ENCODE peak calls at places on chromosomes 16 and 17, in seven cellular contexts. M is stomach, Q is A549, T is heart left ventricle, K is endodermal cell, Z is psoas muscle, I is H9. Y is an unnamed sample.

GRCh38 chr17:3903881-3904286 is 11.0 kb upstream of the CAMKK1 start:
- DNase-seq in M (no peak), Q (no peak), T (no peak), K (peak; percentile 79), Z (no peak), I (no peak), Y (no peak)

GRCh38 chr17:45784583-45785372 is 658 bp downstream of the CRHR1 start:
- DNase-seq in M (peak; percentile 49), Q (peak; percentile 54), T (no peak), K (peak; percentile 86), Z (peak; percentile 26), I (peak; percentile 65), Y (no peak)

GRCh38 chr17:58965221-58965620 is 141.5 kb downstream of the TRIM37 start:
- DNase-seq in M (no peak), Q (no peak), T (no peak), K (no peak), Z (no peak), I (no peak), Y (peak; percentile 37)

GRCh38 chr17:82973456-82974135 is 105.8 kb upstream of the METRNL start:
- DNase-seq in M (no peak), Q (no peak), T (no peak), K (peak; percentile 44), Z (no peak), I (peak; percentile 22), Y (no peak)

GRCh38 chr17:64066709-64067108 is 46.3 kb upstream of the ICAM2 start:
- DNase-seq in M (no peak), Q (no peak), T (no peak), K (no peak), Z (no peak), I (no peak), Y (no peak)

GRCh38 chr17:63694229-63694973 is 5.5 kb downstream of the LIMD2 start:
- DNase-seq in M (no peak), Q (no peak), T (no peak), K (peak; percentile 80), Z (no peak), I (peak; percentile 71), Y (no peak)

GRCh38 chr16:75471723-75472634 is 7.5 kb upstream of the TMEM170A start:
- DNase-seq in M (peak; percentile 59), Q (peak; percentile 88), T (peak; percentile 54), K (peak; percentile 78), Z (no peak), I (peak; percentile 62), Y (no peak)

GRCh38 chr16:88713054-88713453 is 6.8 kb downstream of the CTU2 start:
- DNase-seq in M (no peak), Q (no peak), T (no peak), K (no peak), Z (no peak), I (no peak), Y (no peak)

GRCh38 chr17:5410594-5411272 is 8.7 kb downstream of the NUP88 start:
- DNase-seq in M (no peak), Q (no peak), T (no peak), K (no peak), Z (no peak), I (no peak), Y (no peak)

GRCh38 chr17:80145076-80146075 is 1.6 kb downstream of the EIF4A3 start:
- DNase-seq in M (no peak), Q (no peak), T (no peak), K (no peak), Z (no peak), I (no peak), Y (no peak)
- H3K27ac ChIP-seq in M (peak overlapping the region; percentile 99), Q (peak overlapping the region; percentile 92), T (peak overlapping the region; percentile 99), K (no peak overlapping the region), Z (no peak overlapping the region), I (no peak overlapping the region), Y (peak overlapping the region; percentile 96)

GRCh38 chr17:65918450-65918849 is 273.5 kb downstream of the CEP112 start:
- DNase-seq in M (no peak), Q (no peak), T (no peak), K (no peak), Z (no peak), I (no peak), Y (no peak)

GRCh38 chr17:65917560-65917959 is 274.4 kb downstream of the CEP112 start:
- DNase-seq in M (no peak), Q (no peak), T (no peak), K (no peak), Z (no peak), I (no peak), Y (no peak)

GRCh38 chr17:65916425-65916824 is 275.5 kb downstream of the CEP112 start:
- DNase-seq in M (no peak), Q (no peak), T (no peak), K (no peak), Z (no peak), I (no peak), Y (no peak)

GRCh38 chr17:65910836-65911235 is 281.1 kb downstream of the CEP112 start:
- DNase-seq in M (no peak), Q (no peak), T (no peak), K (no peak), Z (no peak), I (no peak), Y (no peak)

DNA sequence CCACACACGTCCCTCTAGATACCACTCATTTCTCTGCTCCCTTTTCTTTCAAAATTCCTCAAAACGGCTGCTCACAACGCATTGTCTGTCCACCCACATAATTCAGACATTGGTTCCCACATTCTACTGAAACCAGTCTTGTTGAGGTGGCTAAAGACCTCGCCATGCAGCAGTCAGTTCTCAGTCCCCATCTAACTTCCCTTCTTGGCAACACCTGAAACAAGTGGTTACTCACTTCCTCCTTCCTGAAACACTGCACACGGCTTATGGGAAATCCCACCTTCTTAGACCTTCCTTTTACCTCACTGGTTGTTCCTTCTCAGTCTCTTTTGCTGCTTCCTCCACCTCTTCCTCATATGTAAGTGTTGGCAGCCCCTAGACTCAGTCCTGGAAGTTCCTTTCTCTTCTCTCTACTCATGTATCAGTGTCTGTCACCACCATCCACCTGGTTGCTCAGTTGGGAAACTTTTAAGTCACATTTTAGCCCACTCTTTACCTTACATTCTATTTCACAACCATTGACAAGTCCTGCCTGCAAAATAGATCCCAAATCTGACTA is 277.1 kb downstream of the CEP112 start:
- DNase-seq in M (no peak), Q (no peak), T (no peak), K (no peak), Z (no peak), I (no peak), Y (no peak)
- H3K27ac ChIP-seq in M (no peak overlapping the region), Q (no peak overlapping the region), T (no peak overlapping the region), K (no peak overlapping the region), Z (no peak overlapping the region), I (no peak overlapping the region), Y (no peak overlapping the region)

GRCh38 chr17:12489307-12489706 is 176.4 kb upstream of the MYOCD start:
- DNase-seq in M (no peak), Q (no peak), T (no peak), K (no peak), Z (no peak), I (no peak), Y (no peak)

DNA sequence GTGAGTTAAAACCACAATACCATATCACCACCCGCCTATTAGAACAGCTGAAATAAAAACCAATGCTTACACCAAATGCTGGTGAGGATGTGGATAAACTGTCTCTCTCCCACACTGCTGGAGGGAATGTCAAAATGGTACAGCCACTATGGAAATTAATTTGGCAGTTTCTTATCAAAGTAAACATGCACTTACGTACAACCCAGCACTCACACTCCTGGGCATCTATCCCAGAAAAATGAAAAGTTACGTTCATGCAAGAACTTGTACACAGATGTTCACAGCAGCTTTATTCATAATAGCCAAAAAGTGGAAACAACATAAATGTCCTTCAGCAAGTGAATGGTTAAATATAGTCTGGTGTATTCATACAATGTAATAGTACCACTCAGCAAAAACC is 173.2 kb upstream of the MYOCD start:
- DNase-seq in M (no peak), Q (no peak), T (no peak), K (no peak), Z (no peak), I (no peak), Y (no peak)
- H3K27ac ChIP-seq in M (peak overlapping the region; percentile 6), Q (no peak overlapping the region), T (no peak overlapping the region), K (no peak overlapping the region), Z (no peak overlapping the region), I (no peak overlapping the region), Y (no peak overlapping the region)

GRCh38 chr17:20190605-20191004 is 181.4 kb downstream of the SPECC1 start:
- DNase-seq in M (no peak), Q (no peak), T (no peak), K (peak; percentile 47), Z (no peak), I (no peak), Y (no peak)
- H3K27ac ChIP-seq in M (no peak overlapping the region), Q (no peak overlapping the region), T (no peak overlapping the region), K (no peak overlapping the region), Z (no peak overlapping the region), I (no peak overlapping the region), Y (no peak overlapping the region)

DNA sequence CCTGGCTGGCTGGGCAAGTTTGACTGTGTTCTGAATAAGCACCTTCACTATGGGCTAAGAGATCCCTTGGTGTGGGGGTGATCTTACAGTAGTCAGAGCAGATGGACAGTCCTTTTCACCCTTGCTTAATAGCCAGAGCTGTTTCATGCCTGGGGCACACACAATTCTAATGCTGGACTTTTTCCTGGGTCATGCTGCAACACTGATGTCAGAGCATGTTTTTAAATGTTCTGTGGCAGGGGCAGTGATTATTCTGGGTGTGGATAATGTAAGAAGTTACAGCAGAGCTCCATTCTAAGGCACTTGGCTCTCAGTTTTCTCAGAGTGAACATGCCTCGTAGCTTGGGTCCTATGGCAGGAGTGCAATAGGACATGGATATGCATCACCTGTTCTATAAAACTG is 4.0 kb upstream of the CD68 start:
- DNase-seq in M (no peak), Q (no peak), T (no peak), K (no peak), Z (no peak), I (no peak), Y (no peak)
- H3K27ac ChIP-seq in M (peak overlapping the region; percentile 99), Q (no peak overlapping the region), T (peak overlapping the region; percentile 29), K (peak overlapping the region; percentile 9), Z (peak overlapping the region; percentile 100), I (no peak overlapping the region), Y (peak overlapping the region; percentile 99)

Y was measured in esophagus muscularis mucosa.